ENCODE peak calls at places on chromosomes 12 and 14, in seven cellular contexts. One of them, this sample, is unnamed.

GRCh38 chr12:42584539-42585174 is 4.9 kb downstream of the PRICKLE1 start:
- DNase-seq in NB4: no peak
- DNase-seq in skeletal muscle cell: no peak
- DNase-seq in A673: no peak
- DNase-seq in colonic mucosa: no peak
- DNase-seq in A549: no peak
- DNase-seq in astrocyte: no peak
- DNase-seq in this sample: peak; percentile 20

GRCh38 chr12:8914716-8915526 is 612 bp downstream of the PHC1 start:
- DNase-seq in NB4: peak; percentile 65
- DNase-seq in skeletal muscle cell: no peak
- DNase-seq in A673: peak; percentile 34
- DNase-seq in colonic mucosa: peak; percentile 64
- DNase-seq in A549: peak; percentile 71
- DNase-seq in astrocyte: peak; percentile 50
- DNase-seq in this sample: peak; percentile 58

GRCh38 chr12:76123301-76124212 is 39.1 kb upstream of the NAP1L1 start:
- DNase-seq in NB4: no peak
- DNase-seq in skeletal muscle cell: no peak
- DNase-seq in A673: no peak
- DNase-seq in colonic mucosa: no peak
- DNase-seq in A549: no peak
- DNase-seq in astrocyte: peak; percentile 61
- DNase-seq in this sample: no peak

GRCh38 chr12:129009833-129010232 is 156.6 kb downstream of the GLT1D1 start:
- DNase-seq in NB4: no peak
- DNase-seq in skeletal muscle cell: no peak
- DNase-seq in A673: no peak
- DNase-seq in colonic mucosa: no peak
- DNase-seq in A549: no peak
- DNase-seq in astrocyte: no peak
- DNase-seq in this sample: no peak

GRCh38 chr14:55713496-55713895 is 133.5 kb downstream of the KTN1 start:
- DNase-seq in NB4: peak; percentile 83
- DNase-seq in skeletal muscle cell: no peak
- DNase-seq in A673: peak; percentile 62
- DNase-seq in colonic mucosa: no peak
- DNase-seq in A549: no peak
- DNase-seq in astrocyte: no peak
- DNase-seq in this sample: no peak

GRCh38 chr14:100382106-100382455 is 58.9 kb downstream of the SLC25A47 start:
- DNase-seq in NB4: no peak
- DNase-seq in skeletal muscle cell: no peak
- DNase-seq in A673: no peak
- DNase-seq in colonic mucosa: no peak
- DNase-seq in A549: no peak
- DNase-seq in astrocyte: no peak
- DNase-seq in this sample: no peak

GRCh38 chr14:91947196-91948184 is at the start of gene FBLN5:
- DNase-seq in NB4: peak; percentile 11
- DNase-seq in skeletal muscle cell: peak; percentile 49
- DNase-seq in A673: peak; percentile 67
- DNase-seq in colonic mucosa: peak; percentile 38
- DNase-seq in A549: peak; percentile 17
- DNase-seq in astrocyte: peak; percentile 86
- DNase-seq in this sample: peak; percentile 62

GRCh38 chr14:23624830-23625404 is 11.2 kb upstream of the DHRS2 start:
- DNase-seq in NB4: no peak
- DNase-seq in skeletal muscle cell: no peak
- DNase-seq in A673: no peak
- DNase-seq in colonic mucosa: no peak
- DNase-seq in A549: no peak
- DNase-seq in astrocyte: no peak
- DNase-seq in this sample: no peak

GRCh38 chr12:20361416-20361815 is 6.9 kb upstream of the PDE3A start:
- DNase-seq in NB4: no peak
- DNase-seq in skeletal muscle cell: no peak
- DNase-seq in A673: no peak
- DNase-seq in colonic mucosa: no peak
- DNase-seq in A549: no peak
- DNase-seq in astrocyte: no peak
- DNase-seq in this sample: peak; percentile 57

GRCh38 chr12:127287256-127287655 is 979.7 kb upstream of the TMEM132C start:
- DNase-seq in NB4: no peak
- DNase-seq in skeletal muscle cell: no peak
- DNase-seq in A673: no peak
- DNase-seq in colonic mucosa: no peak
- DNase-seq in A549: no peak
- DNase-seq in astrocyte: no peak
- DNase-seq in this sample: no peak

GRCh38 chr12:56880416-56881035 is 53.7 kb downstream of the SDR9C7 start:
- DNase-seq in NB4: no peak
- DNase-seq in skeletal muscle cell: no peak
- DNase-seq in A673: no peak
- DNase-seq in colonic mucosa: no peak
- DNase-seq in A549: no peak
- DNase-seq in astrocyte: no peak
- DNase-seq in this sample: no peak

GRCh38 chr12:66859751-66860440 is 181.0 kb upstream of the GRIP1 start:
- DNase-seq in NB4: no peak
- DNase-seq in skeletal muscle cell: no peak
- DNase-seq in A673: no peak
- DNase-seq in colonic mucosa: no peak
- DNase-seq in A549: no peak
- DNase-seq in astrocyte: no peak
- DNase-seq in this sample: no peak

DNA sequence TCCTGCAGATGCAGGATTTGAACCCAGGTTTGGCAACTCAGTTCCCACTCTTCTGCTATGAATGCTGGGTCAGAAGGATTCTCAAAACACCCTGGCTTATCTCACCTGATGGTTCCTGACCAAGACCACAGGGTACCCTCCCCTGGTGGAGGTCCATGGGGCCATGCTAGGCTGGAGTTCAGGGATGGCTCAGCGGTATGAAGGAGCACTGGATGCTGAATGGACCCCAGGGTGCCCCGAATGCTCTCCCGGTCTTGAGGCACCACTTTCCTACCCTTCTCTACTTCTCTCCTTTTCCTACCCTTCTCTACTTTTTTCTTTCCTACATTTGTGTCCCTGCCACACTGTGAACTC is 9.7 kb downstream of the PLD4 start:
- DNase-seq in NB4: no peak
- DNase-seq in skeletal muscle cell: no peak
- DNase-seq in A673: no peak
- DNase-seq in colonic mucosa: no peak
- DNase-seq in A549: no peak
- DNase-seq in astrocyte: no peak
- DNase-seq in this sample: no peak
- H3K4me3 ChIP-seq in NB4: no peak overlapping the region
- H3K4me3 ChIP-seq in skeletal muscle cell: no peak overlapping the region
- H3K4me3 ChIP-seq in A673: no peak overlapping the region
- H3K4me3 ChIP-seq in colonic mucosa: no peak overlapping the region
- H3K4me3 ChIP-seq in A549: no peak overlapping the region
- H3K4me3 ChIP-seq in astrocyte: no peak overlapping the region
- H3K4me3 ChIP-seq in this sample: no peak overlapping the region

DNA sequence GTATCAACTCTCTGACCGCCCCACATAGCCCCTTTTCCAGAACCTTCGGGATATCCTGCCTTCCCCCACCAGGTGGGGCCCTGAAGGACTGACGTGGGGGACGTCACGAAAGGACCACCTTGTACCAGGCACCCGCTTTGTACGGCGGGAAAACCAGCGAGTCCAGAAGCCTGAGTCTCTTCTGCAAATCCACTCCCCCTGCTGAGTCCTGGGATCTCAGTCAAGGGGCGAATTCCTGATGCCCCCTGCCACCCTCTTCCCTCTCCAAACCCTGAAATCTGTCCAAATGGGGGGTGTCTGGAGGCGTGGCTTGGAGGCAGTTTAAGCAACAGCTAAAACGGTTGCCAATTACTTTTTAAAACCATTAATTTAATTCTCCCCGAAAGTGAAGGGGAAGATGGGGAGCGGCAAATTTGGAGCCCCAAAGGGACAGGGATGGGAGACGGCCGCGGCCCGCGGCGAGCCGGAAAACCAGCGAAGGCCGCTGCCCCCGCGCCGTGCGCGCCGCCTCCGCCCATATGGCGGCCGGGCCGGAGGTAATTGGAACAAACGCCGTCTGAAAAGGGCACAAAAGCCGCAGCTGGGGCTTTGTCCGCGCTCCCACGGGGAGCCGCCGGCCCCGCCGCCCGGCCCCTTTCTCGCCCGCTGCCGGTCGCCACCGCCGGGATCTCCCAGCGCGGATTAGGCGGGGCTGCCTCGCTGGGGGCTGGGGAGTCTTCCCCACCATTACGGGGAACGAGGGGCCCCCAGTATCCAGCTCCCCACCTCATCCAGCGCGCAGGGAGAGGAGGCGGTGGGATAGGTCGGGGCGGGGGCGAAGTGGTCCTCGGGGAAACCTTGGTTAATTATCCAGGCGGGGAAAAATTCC is 6.6 kb downstream of the LHX5 start:
- DNase-seq in NB4: peak; percentile 59
- DNase-seq in skeletal muscle cell: no peak
- DNase-seq in A673: no peak
- DNase-seq in colonic mucosa: no peak
- DNase-seq in A549: no peak
- DNase-seq in astrocyte: no peak
- DNase-seq in this sample: no peak
- H3K4me3 ChIP-seq in NB4: no peak overlapping the region
- H3K4me3 ChIP-seq in skeletal muscle cell: peak overlapping the region; percentile 28
- H3K4me3 ChIP-seq in A673: no peak overlapping the region
- H3K4me3 ChIP-seq in colonic mucosa: no peak overlapping the region
- H3K4me3 ChIP-seq in A549: peak overlapping the region; percentile 32
- H3K4me3 ChIP-seq in astrocyte: no peak overlapping the region
- H3K4me3 ChIP-seq in this sample: no peak overlapping the region

GRCh38 chr14:104925214-104925899 is 678 bp downstream of the PLD4 start:
- DNase-seq in NB4: no peak
- DNase-seq in skeletal muscle cell: no peak
- DNase-seq in A673: no peak
- DNase-seq in colonic mucosa: no peak
- DNase-seq in A549: no peak
- DNase-seq in astrocyte: no peak
- DNase-seq in this sample: no peak

GRCh38 chr14:104927432-104927816 is 2.7 kb downstream of the PLD4 start:
- DNase-seq in NB4: no peak
- DNase-seq in skeletal muscle cell: no peak
- DNase-seq in A673: no peak
- DNase-seq in colonic mucosa: no peak
- DNase-seq in A549: no peak
- DNase-seq in astrocyte: no peak
- DNase-seq in this sample: no peak

GRCh38 chr14:104927901-104928300 is 3.2 kb downstream of the PLD4 start:
- DNase-seq in NB4: no peak
- DNase-seq in skeletal muscle cell: no peak
- DNase-seq in A673: no peak
- DNase-seq in colonic mucosa: no peak
- DNase-seq in A549: no peak
- DNase-seq in astrocyte: no peak
- DNase-seq in this sample: no peak

GRCh38 chr14:104925941-104926609 is 1.4 kb downstream of the PLD4 start:
- DNase-seq in NB4: no peak
- DNase-seq in skeletal muscle cell: no peak
- DNase-seq in A673: no peak
- DNase-seq in colonic mucosa: no peak
- DNase-seq in A549: no peak
- DNase-seq in astrocyte: no peak
- DNase-seq in this sample: no peak

GRCh38 chr14:104926619-104927431 is 2.1 kb downstream of the PLD4 start:
- DNase-seq in NB4: peak; percentile 77
- DNase-seq in skeletal muscle cell: no peak
- DNase-seq in A673: no peak
- DNase-seq in colonic mucosa: no peak
- DNase-seq in A549: no peak
- DNase-seq in astrocyte: no peak
- DNase-seq in this sample: no peak
- H3K4me3 ChIP-seq in NB4: no peak overlapping the region
- H3K4me3 ChIP-seq in skeletal muscle cell: no peak overlapping the region
- H3K4me3 ChIP-seq in A673: no peak overlapping the region
- H3K4me3 ChIP-seq in colonic mucosa: no peak overlapping the region
- H3K4me3 ChIP-seq in A549: no peak overlapping the region
- H3K4me3 ChIP-seq in astrocyte: no peak overlapping the region
- H3K4me3 ChIP-seq in this sample: no peak overlapping the region

GRCh38 chr12:116360579-116361403 is 83.3 kb upstream of the MED13L start:
- DNase-seq in NB4: peak; percentile 89
- DNase-seq in skeletal muscle cell: no peak
- DNase-seq in A673: no peak
- DNase-seq in colonic mucosa: no peak
- DNase-seq in A549: no peak
- DNase-seq in astrocyte: no peak
- DNase-seq in this sample: no peak
- H3K4me3 ChIP-seq in NB4: no peak overlapping the region
- H3K4me3 ChIP-seq in skeletal muscle cell: no peak overlapping the region
- H3K4me3 ChIP-seq in A673: no peak overlapping the region
- H3K4me3 ChIP-seq in colonic mucosa: no peak overlapping the region
- H3K4me3 ChIP-seq in A549: no peak overlapping the region
- H3K4me3 ChIP-seq in astrocyte: no peak overlapping the region
- H3K4me3 ChIP-seq in this sample: no peak overlapping the region

GRCh38 chr12:47078086-47078395 is 1.4 kb upstream of the PCED1B start:
- DNase-seq in NB4: no peak
- DNase-seq in skeletal muscle cell: no peak
- DNase-seq in A673: no peak
- DNase-seq in colonic mucosa: no peak
- DNase-seq in A549: no peak
- DNase-seq in astrocyte: no peak
- DNase-seq in this sample: no peak

GRCh38 chr12:47080725-47081502 is 1.2 kb upstream of the AMIGO2 start:
- DNase-seq in NB4: peak; percentile 66
- DNase-seq in skeletal muscle cell: no peak
- DNase-seq in A673: peak; percentile 90
- DNase-seq in colonic mucosa: peak; percentile 49
- DNase-seq in A549: peak; percentile 93
- DNase-seq in astrocyte: peak; percentile 80
- DNase-seq in this sample: peak; percentile 45

GRCh38 chr12:47079365-47079893 is at the start of gene PCED1B:
- DNase-seq in NB4: peak; percentile 83
- DNase-seq in skeletal muscle cell: no peak
- DNase-seq in A673: peak; percentile 82
- DNase-seq in colonic mucosa: peak; percentile 76
- DNase-seq in A549: peak; percentile 76
- DNase-seq in astrocyte: peak; percentile 46
- DNase-seq in this sample: peak; percentile 72

GRCh38 chr12:47078733-47079364 is 572 bp upstream of the PCED1B start:
- DNase-seq in NB4: no peak
- DNase-seq in skeletal muscle cell: no peak
- DNase-seq in A673: no peak
- DNase-seq in colonic mucosa: no peak
- DNase-seq in A549: peak; percentile 86
- DNase-seq in astrocyte: peak; percentile 33
- DNase-seq in this sample: no peak

GRCh38 chr12:47079894-47080724 is at the start of gene AMIGO2:
- DNase-seq in NB4: peak; percentile 32
- DNase-seq in skeletal muscle cell: no peak
- DNase-seq in A673: peak; percentile 78
- DNase-seq in colonic mucosa: peak; percentile 40
- DNase-seq in A549: peak; percentile 95
- DNase-seq in astrocyte: peak; percentile 71
- DNase-seq in this sample: peak; percentile 79
- H3K4me3 ChIP-seq in NB4: peak within 1 kb of the TSS; percentile 37
- H3K4me3 ChIP-seq in skeletal muscle cell: peak within 1 kb of the TSS; percentile 73
- H3K4me3 ChIP-seq in A673: peak within 1 kb of the TSS; percentile 69
- H3K4me3 ChIP-seq in colonic mucosa: peak within 1 kb of the TSS; percentile 55
- H3K4me3 ChIP-seq in A549: peak within 1 kb of the TSS; percentile 74
- H3K4me3 ChIP-seq in astrocyte: peak within 1 kb of the TSS; percentile 92
- H3K4me3 ChIP-seq in this sample: peak within 1 kb of the TSS; percentile 54

GRCh38 chr14:73745571-73746539 is 31.7 kb upstream of the PNMA1 start:
- DNase-seq in NB4: no peak
- DNase-seq in skeletal muscle cell: no peak
- DNase-seq in A673: no peak
- DNase-seq in colonic mucosa: no peak
- DNase-seq in A549: no peak
- DNase-seq in astrocyte: no peak
- DNase-seq in this sample: no peak
- H3K4me3 ChIP-seq in NB4: no peak overlapping the region
- H3K4me3 ChIP-seq in skeletal muscle cell: no peak overlapping the region
- H3K4me3 ChIP-seq in A673: no peak overlapping the region
- H3K4me3 ChIP-seq in colonic mucosa: no peak overlapping the region
- H3K4me3 ChIP-seq in A549: no peak overlapping the region
- H3K4me3 ChIP-seq in astrocyte: no peak overlapping the region
- H3K4me3 ChIP-seq in this sample: no peak overlapping the region

This sample was measured in MG63.